ENCODE peak calls at places on chromosomes 12 and 14, in ten cellular contexts. One of them, this sample, is unnamed. For H3K9me3, the result is how much of the 10 kb centered on the place peaks cover.

GRCh38 chr12:100375023-100375737 is 18.3 kb downstream of the SLC17A8 start:
- DNase-seq in heart left ventricle: peak
- DNase-seq in CD4-positive, CD25-positive, alpha-beta regulatory T cell: no peak
- DNase-seq in heart right ventricle: peak
- DNase-seq in CD8-positive, alpha-beta memory T cell: no peak
- DNase-seq in PC-9: no peak
- DNase-seq in cardiac muscle cell: no peak
- DNase-seq in SJSA1: no peak
- DNase-seq in sigmoid colon: peak
- DNase-seq in OCI-LY7: no peak
- DNase-seq in this sample: peak

GRCh38 chr12:93883436-93884154 is 206.4 kb downstream of the CRADD start:
- DNase-seq in sigmoid colon: no peak
- DNase-seq in CD4-positive, CD25-positive, alpha-beta regulatory T cell: no peak
- DNase-seq in cardiac muscle cell: no peak
- DNase-seq in CD8-positive, alpha-beta memory T cell: no peak
- DNase-seq in OCI-LY7: no peak
- DNase-seq in heart left ventricle: no peak
- DNase-seq in SJSA1: peak
- DNase-seq in PC-9: no peak
- DNase-seq in heart right ventricle: no peak
- DNase-seq in this sample: no peak

GRCh38 chr14:34051966-34052657 is 101.2 kb upstream of the EGLN3 start:
- DNase-seq in heart left ventricle: no peak
- DNase-seq in CD8-positive, alpha-beta memory T cell: no peak
- DNase-seq in SJSA1: no peak
- DNase-seq in sigmoid colon: no peak
- DNase-seq in cardiac muscle cell: no peak
- DNase-seq in PC-9: peak
- DNase-seq in heart right ventricle: no peak
- DNase-seq in CD4-positive, CD25-positive, alpha-beta regulatory T cell: no peak
- DNase-seq in OCI-LY7: no peak
- DNase-seq in this sample: no peak

GRCh38 chr14:55938249-55938791 is 179.9 kb upstream of the PELI2 start:
- DNase-seq in CD4-positive, CD25-positive, alpha-beta regulatory T cell: no peak
- DNase-seq in SJSA1: no peak
- DNase-seq in CD8-positive, alpha-beta memory T cell: no peak
- DNase-seq in cardiac muscle cell: no peak
- DNase-seq in OCI-LY7: no peak
- DNase-seq in heart right ventricle: peak
- DNase-seq in sigmoid colon: peak
- DNase-seq in PC-9: no peak
- DNase-seq in heart left ventricle: peak
- DNase-seq in this sample: no peak

GRCh38 chr12:1614360-1614759 is 14.7 kb upstream of the WNT5B start:
- DNase-seq in OCI-LY7: no peak
- DNase-seq in CD8-positive, alpha-beta memory T cell: no peak
- DNase-seq in sigmoid colon: no peak
- DNase-seq in CD4-positive, CD25-positive, alpha-beta regulatory T cell: no peak
- DNase-seq in heart left ventricle: no peak
- DNase-seq in heart right ventricle: no peak
- DNase-seq in SJSA1: no peak
- DNase-seq in PC-9: no peak
- DNase-seq in cardiac muscle cell: no peak
- DNase-seq in this sample: no peak

GRCh38 chr12:103632554-103633216 is 45.6 kb downstream of the STAB2 start:
- DNase-seq in heart left ventricle: no peak
- DNase-seq in cardiac muscle cell: peak
- DNase-seq in heart right ventricle: no peak
- DNase-seq in SJSA1: peak
- DNase-seq in sigmoid colon: no peak
- DNase-seq in OCI-LY7: peak
- DNase-seq in PC-9: peak
- DNase-seq in CD8-positive, alpha-beta memory T cell: peak
- DNase-seq in CD4-positive, CD25-positive, alpha-beta regulatory T cell: peak
- DNase-seq in this sample: peak

GRCh38 chr14:52076334-52076733 is 7.5 kb upstream of the NID2 start:
- DNase-seq in SJSA1: no peak
- DNase-seq in CD4-positive, CD25-positive, alpha-beta regulatory T cell: no peak
- DNase-seq in heart left ventricle: no peak
- DNase-seq in CD8-positive, alpha-beta memory T cell: no peak
- DNase-seq in sigmoid colon: no peak
- DNase-seq in heart right ventricle: no peak
- DNase-seq in cardiac muscle cell: no peak
- DNase-seq in OCI-LY7: no peak
- DNase-seq in PC-9: peak
- DNase-seq in this sample: no peak

GRCh38 chr14:74947353-74948227 is 7.8 kb downstream of the PGF start:
- DNase-seq in CD8-positive, alpha-beta memory T cell: no peak
- DNase-seq in heart left ventricle: no peak
- DNase-seq in PC-9: no peak
- DNase-seq in OCI-LY7: no peak
- DNase-seq in CD4-positive, CD25-positive, alpha-beta regulatory T cell: no peak
- DNase-seq in cardiac muscle cell: no peak
- DNase-seq in sigmoid colon: peak
- DNase-seq in heart right ventricle: no peak
- DNase-seq in SJSA1: no peak
- DNase-seq in this sample: no peak

GRCh38 chr12:6936642-6937480 is 6.8 kb upstream of the RNU7-1 start:
- DNase-seq in CD4-positive, CD25-positive, alpha-beta regulatory T cell: peak
- DNase-seq in heart right ventricle: no peak
- DNase-seq in SJSA1: no peak
- DNase-seq in CD8-positive, alpha-beta memory T cell: no peak
- DNase-seq in heart left ventricle: no peak
- DNase-seq in sigmoid colon: no peak
- DNase-seq in OCI-LY7: peak
- DNase-seq in cardiac muscle cell: peak
- DNase-seq in PC-9: no peak
- DNase-seq in this sample: no peak

GRCh38 chr12:65675141-65675621 is 149.1 kb upstream of the HMGA2 start:
- DNase-seq in OCI-LY7: no peak
- DNase-seq in CD8-positive, alpha-beta memory T cell: no peak
- DNase-seq in cardiac muscle cell: no peak
- DNase-seq in heart right ventricle: no peak
- DNase-seq in heart left ventricle: no peak
- DNase-seq in sigmoid colon: no peak
- DNase-seq in PC-9: no peak
- DNase-seq in CD4-positive, CD25-positive, alpha-beta regulatory T cell: no peak
- DNase-seq in SJSA1: no peak
- DNase-seq in this sample: no peak

GRCh38 chr14:20680363-20680762 is 4.0 kb upstream of the RNASE4 start:
- DNase-seq in OCI-LY7: no peak
- DNase-seq in PC-9: no peak
- DNase-seq in CD8-positive, alpha-beta memory T cell: no peak
- DNase-seq in CD4-positive, CD25-positive, alpha-beta regulatory T cell: no peak
- DNase-seq in cardiac muscle cell: no peak
- DNase-seq in SJSA1: no peak
- DNase-seq in heart right ventricle: no peak
- DNase-seq in heart left ventricle: no peak
- DNase-seq in sigmoid colon: no peak
- DNase-seq in this sample: no peak
- H3K4me3 ChIP-seq in OCI-LY7: peak
- H3K4me3 ChIP-seq in PC-9: peak
- H3K4me3 ChIP-seq in CD8-positive, alpha-beta memory T cell: peak
- H3K4me3 ChIP-seq in CD4-positive, CD25-positive, alpha-beta regulatory T cell: peak
- H3K4me3 ChIP-seq in cardiac muscle cell: peak
- H3K4me3 ChIP-seq in SJSA1: no peak
- H3K4me3 ChIP-seq in heart right ventricle: peak
- H3K4me3 ChIP-seq in heart left ventricle: peak
- H3K4me3 ChIP-seq in sigmoid colon: no peak
- H3K4me3 ChIP-seq in this sample: no peak

GRCh38 chr14:104239866-104240301 is 101.5 kb downstream of the KIF26A start:
- DNase-seq in OCI-LY7: peak
- DNase-seq in heart right ventricle: no peak
- DNase-seq in CD4-positive, CD25-positive, alpha-beta regulatory T cell: no peak
- DNase-seq in heart left ventricle: no peak
- DNase-seq in PC-9: no peak
- DNase-seq in SJSA1: peak
- DNase-seq in CD8-positive, alpha-beta memory T cell: no peak
- DNase-seq in sigmoid colon: peak
- DNase-seq in cardiac muscle cell: no peak
- DNase-seq in this sample: peak

GRCh38 chr14:104235686-104236085 is 97.3 kb downstream of the KIF26A start:
- DNase-seq in heart left ventricle: no peak
- DNase-seq in heart right ventricle: no peak
- DNase-seq in CD8-positive, alpha-beta memory T cell: no peak
- DNase-seq in PC-9: no peak
- DNase-seq in sigmoid colon: no peak
- DNase-seq in cardiac muscle cell: no peak
- DNase-seq in OCI-LY7: no peak
- DNase-seq in SJSA1: peak
- DNase-seq in CD4-positive, CD25-positive, alpha-beta regulatory T cell: no peak
- DNase-seq in this sample: no peak

GRCh38 chr14:104239185-104239775 is 100.9 kb downstream of the KIF26A start:
- DNase-seq in heart right ventricle: no peak
- DNase-seq in PC-9: no peak
- DNase-seq in CD8-positive, alpha-beta memory T cell: no peak
- DNase-seq in OCI-LY7: no peak
- DNase-seq in cardiac muscle cell: no peak
- DNase-seq in heart left ventricle: no peak
- DNase-seq in sigmoid colon: peak
- DNase-seq in CD4-positive, CD25-positive, alpha-beta regulatory T cell: no peak
- DNase-seq in SJSA1: peak
- DNase-seq in this sample: peak

GRCh38 chr14:104238424-104239184 is 100.2 kb downstream of the KIF26A start:
- DNase-seq in heart right ventricle: no peak
- DNase-seq in heart left ventricle: no peak
- DNase-seq in SJSA1: peak
- DNase-seq in cardiac muscle cell: no peak
- DNase-seq in PC-9: no peak
- DNase-seq in OCI-LY7: no peak
- DNase-seq in CD4-positive, CD25-positive, alpha-beta regulatory T cell: no peak
- DNase-seq in CD8-positive, alpha-beta memory T cell: no peak
- DNase-seq in sigmoid colon: peak
- DNase-seq in this sample: peak

DNA sequence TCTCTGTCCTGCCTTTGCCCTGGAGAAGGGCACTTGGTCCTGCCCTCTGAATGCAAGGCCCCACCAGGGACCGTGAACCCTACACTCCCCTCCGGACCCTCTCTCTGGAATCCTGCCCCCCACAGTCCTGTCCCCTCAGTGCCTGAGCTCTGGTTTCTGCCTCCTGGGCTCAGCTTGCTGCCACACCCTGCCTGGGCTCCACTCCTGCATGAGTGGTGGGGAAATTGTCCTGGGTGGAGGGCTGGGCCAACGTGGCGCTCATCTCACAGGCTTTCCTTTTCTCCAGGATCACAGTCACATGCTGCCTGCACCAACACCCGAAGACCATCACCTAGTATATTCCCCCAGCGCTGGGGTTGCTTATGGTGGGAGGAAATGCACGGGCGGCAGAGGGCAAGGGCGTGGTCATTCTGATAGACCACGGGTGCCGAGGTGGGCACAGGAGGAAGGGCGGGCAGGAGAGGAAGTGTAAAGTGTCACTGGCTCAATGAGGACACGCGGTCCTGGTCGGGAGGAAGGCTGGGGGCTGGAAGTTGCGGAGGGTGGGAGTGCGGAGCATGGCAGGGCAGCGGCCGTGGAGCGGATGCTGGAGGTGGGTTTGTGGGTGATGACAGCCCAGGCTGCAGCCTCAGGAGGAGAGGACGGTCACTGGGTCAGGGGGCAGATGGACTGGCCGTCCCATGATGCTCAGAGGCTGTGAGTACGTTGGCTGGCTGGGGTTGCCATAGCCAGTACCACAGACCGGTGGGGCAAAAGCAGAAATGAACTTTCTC is 99.5 kb downstream of the KIF26A start:
- DNase-seq in CD8-positive, alpha-beta memory T cell: no peak
- DNase-seq in CD4-positive, CD25-positive, alpha-beta regulatory T cell: no peak
- DNase-seq in SJSA1: peak
- DNase-seq in heart left ventricle: no peak
- DNase-seq in heart right ventricle: no peak
- DNase-seq in cardiac muscle cell: no peak
- DNase-seq in sigmoid colon: peak
- DNase-seq in OCI-LY7: no peak
- DNase-seq in PC-9: no peak
- DNase-seq in this sample: peak
- H3K9me3 ChIP-seq in CD8-positive, alpha-beta memory T cell: under half
- H3K9me3 ChIP-seq in CD4-positive, CD25-positive, alpha-beta regulatory T cell: under half
- H3K9me3 ChIP-seq in SJSA1: under half
- H3K9me3 ChIP-seq in heart left ventricle: under half
- H3K9me3 ChIP-seq in heart right ventricle: under half
- H3K9me3 ChIP-seq in cardiac muscle cell: under half
- H3K9me3 ChIP-seq in sigmoid colon: under half
- H3K9me3 ChIP-seq in OCI-LY7: under half
- H3K9me3 ChIP-seq in PC-9: under half
- H3K9me3 ChIP-seq in this sample: under half

DNA sequence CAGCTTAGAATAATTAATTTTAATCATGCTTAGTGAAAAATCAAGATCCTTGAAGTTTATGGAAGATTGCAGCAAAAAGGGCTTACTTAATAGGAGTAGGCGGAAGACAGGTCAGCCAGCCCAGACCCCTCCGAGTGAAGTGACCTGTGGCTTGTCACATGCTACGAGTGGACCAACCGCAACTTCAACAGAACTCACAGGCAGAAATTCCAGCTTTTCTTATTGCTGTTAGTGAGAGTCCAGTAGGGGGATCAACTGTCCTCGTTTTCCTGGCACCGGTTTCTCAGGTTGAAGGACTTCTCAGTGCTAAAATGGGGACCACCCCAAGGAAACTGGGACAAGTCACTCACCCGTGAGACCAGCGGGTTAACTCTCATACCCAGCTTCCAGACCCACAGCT is 72.9 kb downstream of the ACACB start:
- DNase-seq in SJSA1: no peak
- DNase-seq in CD4-positive, CD25-positive, alpha-beta regulatory T cell: no peak
- DNase-seq in heart left ventricle: no peak
- DNase-seq in sigmoid colon: no peak
- DNase-seq in CD8-positive, alpha-beta memory T cell: no peak
- DNase-seq in PC-9: no peak
- DNase-seq in OCI-LY7: no peak
- DNase-seq in cardiac muscle cell: no peak
- DNase-seq in heart right ventricle: no peak
- DNase-seq in this sample: no peak
- H3K4me3 ChIP-seq in SJSA1: no peak
- H3K4me3 ChIP-seq in CD4-positive, CD25-positive, alpha-beta regulatory T cell: no peak
- H3K4me3 ChIP-seq in heart left ventricle: no peak
- H3K4me3 ChIP-seq in sigmoid colon: no peak
- H3K4me3 ChIP-seq in CD8-positive, alpha-beta memory T cell: no peak
- H3K4me3 ChIP-seq in PC-9: no peak
- H3K4me3 ChIP-seq in OCI-LY7: no peak
- H3K4me3 ChIP-seq in cardiac muscle cell: no peak
- H3K4me3 ChIP-seq in heart right ventricle: no peak
- H3K4me3 ChIP-seq in this sample: no peak

DNA sequence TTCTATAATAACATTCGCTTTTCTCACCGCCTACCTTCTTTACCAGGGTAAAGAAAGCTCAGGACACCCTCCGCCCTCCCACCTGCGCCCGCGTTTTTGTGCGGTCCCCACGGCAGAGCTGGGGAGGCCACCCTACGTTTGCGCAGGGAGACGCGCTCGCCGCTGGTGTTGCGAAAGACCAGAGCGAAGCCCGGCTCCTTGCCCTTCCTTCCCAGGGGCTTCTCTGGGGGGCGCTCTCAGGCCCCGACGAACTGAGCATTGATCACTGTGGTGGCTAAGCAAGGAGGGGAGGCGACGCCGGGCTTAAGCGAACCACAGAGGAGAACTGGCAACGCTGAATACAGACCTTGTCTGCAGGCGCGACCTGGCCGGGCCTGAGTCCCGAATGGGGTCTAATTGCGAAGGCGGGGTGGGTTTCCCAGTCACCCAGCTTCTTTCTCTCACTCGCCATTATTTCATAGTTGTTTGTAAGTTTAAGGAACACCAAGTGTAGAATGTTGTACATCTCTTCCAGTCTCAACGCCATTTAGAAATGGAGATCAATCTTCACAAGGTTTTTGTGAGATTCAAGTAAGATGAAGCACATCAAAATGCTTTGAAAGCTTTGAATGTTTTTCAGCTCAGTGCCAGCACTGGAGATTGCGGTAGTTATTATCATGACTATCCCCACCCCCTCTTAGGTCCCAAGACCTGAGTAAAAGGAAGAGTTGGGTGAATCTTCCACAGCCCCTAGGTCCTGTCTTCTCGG is 1.7 kb upstream of the NKX2-1 start:
- DNase-seq in heart right ventricle: no peak
- DNase-seq in sigmoid colon: no peak
- DNase-seq in SJSA1: no peak
- DNase-seq in heart left ventricle: no peak
- DNase-seq in OCI-LY7: no peak
- DNase-seq in cardiac muscle cell: no peak
- DNase-seq in CD4-positive, CD25-positive, alpha-beta regulatory T cell: no peak
- DNase-seq in PC-9: no peak
- DNase-seq in CD8-positive, alpha-beta memory T cell: no peak
- DNase-seq in this sample: no peak
- H3K9me3 ChIP-seq in heart right ventricle: under half
- H3K9me3 ChIP-seq in sigmoid colon: under half
- H3K9me3 ChIP-seq in SJSA1: under half
- H3K9me3 ChIP-seq in heart left ventricle: under half
- H3K9me3 ChIP-seq in OCI-LY7: under half
- H3K9me3 ChIP-seq in cardiac muscle cell: under half
- H3K9me3 ChIP-seq in CD4-positive, CD25-positive, alpha-beta regulatory T cell: under half
- H3K9me3 ChIP-seq in PC-9: under half
- H3K9me3 ChIP-seq in CD8-positive, alpha-beta memory T cell: under half
- H3K9me3 ChIP-seq in this sample: under half